ENCODE peak calls at places on chromosomes 2 and 18, in six cellular contexts. F is H1, Q is HepG2, N is GM12878, G is SK-N-SH, O is K562. V is an unnamed sample.

GRCh38 chr2:173151671-173152398 is 76.2 kb downstream of the MAP3K20 start:
- DNase-seq in F (no peak), Q (no peak), N (no peak), G (no peak), O (no peak), V (no peak)

GRCh38 chr2:68318686-68319396 is 908 bp downstream of the CNRIP1 start:
- DNase-seq in F (no peak), Q (no peak), N (no peak), G (peak), O (no peak), V (no peak)

GRCh38 chr2:68371581-68371980 is 6.5 kb downstream of the PLEK start:
- DNase-seq in F (no peak), Q (no peak), N (no peak), G (no peak), O (no peak), V (no peak)

GRCh38 chr2:9971890-9972289 is 20.4 kb downstream of the GRHL1 start:
- DNase-seq in F (no peak), Q (no peak), N (no peak), G (no peak), O (no peak), V (no peak)

GRCh38 chr2:159065313-159065712 is 96.9 kb downstream of the TANC1 start:
- DNase-seq in F (no peak), Q (no peak), N (no peak), G (no peak), O (no peak), V (no peak)

GRCh38 chr2:231162036-231162345 is 36.4 kb upstream of the ARMC9 start:
- DNase-seq in F (no peak), Q (no peak), N (no peak), G (no peak), O (no peak), V (no peak)

GRCh38 chr2:229454934-229455631 is 184.0 kb upstream of the PID1 start:
- DNase-seq in F (no peak), Q (no peak), N (no peak), G (no peak), O (no peak), V (no peak)

GRCh38 chr2:1437537-1437936 is 24.3 kb downstream of the TPO start:
- DNase-seq in F (no peak), Q (no peak), N (no peak), G (no peak), O (no peak), V (no peak)

GRCh38 chr18:70289351-70290330 is 796 bp downstream of the SOCS6 start:
- DNase-seq in F (peak), Q (no peak), N (no peak), G (peak), O (peak), V (peak)

GRCh38 chr18:11147371-11147860 is 2.0 kb downstream of the PIEZO2 start:
- DNase-seq in F (peak), Q (no peak), N (no peak), G (no peak), O (no peak), V (no peak)

GRCh38 chr2:240160291-240161086 is 20.0 kb upstream of the OTOS start:
- DNase-seq in F (no peak), Q (no peak), N (no peak), G (no peak), O (no peak), V (no peak)

GRCh38 chr2:191231995-191232394 is 13.2 kb upstream of the MYO1B start:
- DNase-seq in F (no peak), Q (no peak), N (no peak), G (no peak), O (peak), V (no peak)

GRCh38 chr2:112027767-112028166 is 27.3 kb upstream of the TMEM87B start:
- DNase-seq in F (peak), Q (no peak), N (no peak), G (no peak), O (no peak), V (no peak)

GRCh38 chr18:63523660-63524059 is 18.5 kb upstream of the SERPINB12 start:
- DNase-seq in F (no peak), Q (no peak), N (no peak), G (no peak), O (no peak), V (no peak)

GRCh38 chr2:209314641-209315040 is 109.2 kb upstream of the MAP2 start:
- DNase-seq in F (no peak), Q (no peak), N (no peak), G (no peak), O (no peak), V (no peak)

GRCh38 chr2:205692095-205692494 is 9.8 kb downstream of the NRP2 start:
- DNase-seq in F (peak), Q (no peak), N (no peak), G (no peak), O (no peak), V (no peak)

GRCh38 chr18:10463741-10464140 is 9.3 kb downstream of the APCDD1 start:
- DNase-seq in F (no peak), Q (no peak), N (no peak), G (no peak), O (no peak), V (no peak)

GRCh38 chr2:68466361-68466777 is 725 bp downstream of the FBXO48 start:
- DNase-seq in F (no peak), Q (peak), N (no peak), G (no peak), O (peak), V (peak)

GRCh38 chr2:60260646-60261296 is 292.7 kb downstream of the BCL11A start:
- DNase-seq in F (no peak), Q (no peak), N (no peak), G (no peak), O (peak), V (peak)

GRCh38 chr2:86393521-86394490 is 47.4 kb upstream of the KDM3A start:
- DNase-seq in F (no peak), Q (no peak), N (no peak), G (no peak), O (no peak), V (no peak)
- TF ChIP-seq GABPA in F (no peak), Q (no peak), N (no peak), G (no peak), O (no peak), V (no peak)

DNA sequence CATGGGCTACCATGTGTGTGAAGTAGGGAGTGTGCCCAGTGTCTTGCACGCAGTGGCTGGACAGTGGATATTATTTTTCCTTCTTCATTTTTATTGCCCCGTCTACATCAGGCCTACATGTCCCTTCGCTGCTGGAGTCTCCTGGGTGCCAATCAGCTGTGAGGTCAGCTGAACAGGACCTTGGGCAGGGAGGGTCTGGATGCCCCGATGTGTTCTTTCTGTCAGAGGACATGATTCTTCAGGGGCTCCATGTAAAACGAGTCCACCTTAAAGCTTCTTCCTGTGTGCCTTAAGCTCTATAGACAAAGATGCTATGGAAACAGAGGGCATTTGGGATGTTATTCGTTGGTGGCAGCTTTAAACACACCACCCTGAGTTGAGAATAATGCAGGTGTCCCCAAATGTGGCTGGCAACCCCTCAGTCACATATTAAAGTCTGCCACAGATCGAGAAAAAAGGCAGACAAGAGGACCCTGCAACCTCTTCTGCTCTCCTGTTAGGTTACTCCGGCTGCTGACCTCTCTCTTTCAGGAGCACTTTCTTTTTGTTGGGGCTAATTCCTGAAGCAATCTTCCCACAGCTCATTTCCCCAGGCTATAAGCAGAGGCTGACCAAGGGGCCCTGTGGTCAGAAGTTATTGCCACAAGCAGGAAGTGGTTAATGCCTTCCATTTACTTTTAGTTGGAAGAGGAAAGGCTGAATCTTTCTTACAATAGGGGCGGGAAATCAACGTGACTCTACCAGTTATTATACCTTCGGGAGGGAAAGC is 20.0 kb downstream of the GREB1 start:
- DNase-seq in F (no peak), Q (no peak), N (no peak), G (no peak), O (no peak), V (peak)
- H3K4me3 ChIP-seq in F (no peak), Q (no peak), N (no peak), G (no peak), O (no peak), V (no peak)

GRCh38 chr2:99140056-99140859 is 1.2 kb upstream of the C2orf15 start:
- DNase-seq in F (no peak), Q (peak), N (no peak), G (no peak), O (peak), V (no peak)
- TF ChIP-seq GABPA in F (no peak), Q (no peak), N (no peak), G (no peak), O (no peak), V (no peak)

GRCh38 chr2:63058742-63059433 is 8.3 kb downstream of the OTX1 start:
- DNase-seq in F (peak), Q (no peak), N (no peak), G (peak), O (no peak), V (no peak)

GRCh38 chr2:63060079-63060482 is 9.5 kb downstream of the OTX1 start:
- DNase-seq in F (no peak), Q (no peak), N (no peak), G (no peak), O (no peak), V (peak)

GRCh38 chr2:63058149-63058741 is 7.6 kb downstream of the OTX1 start:
- DNase-seq in F (peak), Q (no peak), N (no peak), G (peak), O (no peak), V (no peak)

GRCh38 chr2:63057249-63058148 is 6.9 kb downstream of the OTX1 start:
- DNase-seq in F (peak), Q (no peak), N (no peak), G (peak), O (no peak), V (no peak)

DNA sequence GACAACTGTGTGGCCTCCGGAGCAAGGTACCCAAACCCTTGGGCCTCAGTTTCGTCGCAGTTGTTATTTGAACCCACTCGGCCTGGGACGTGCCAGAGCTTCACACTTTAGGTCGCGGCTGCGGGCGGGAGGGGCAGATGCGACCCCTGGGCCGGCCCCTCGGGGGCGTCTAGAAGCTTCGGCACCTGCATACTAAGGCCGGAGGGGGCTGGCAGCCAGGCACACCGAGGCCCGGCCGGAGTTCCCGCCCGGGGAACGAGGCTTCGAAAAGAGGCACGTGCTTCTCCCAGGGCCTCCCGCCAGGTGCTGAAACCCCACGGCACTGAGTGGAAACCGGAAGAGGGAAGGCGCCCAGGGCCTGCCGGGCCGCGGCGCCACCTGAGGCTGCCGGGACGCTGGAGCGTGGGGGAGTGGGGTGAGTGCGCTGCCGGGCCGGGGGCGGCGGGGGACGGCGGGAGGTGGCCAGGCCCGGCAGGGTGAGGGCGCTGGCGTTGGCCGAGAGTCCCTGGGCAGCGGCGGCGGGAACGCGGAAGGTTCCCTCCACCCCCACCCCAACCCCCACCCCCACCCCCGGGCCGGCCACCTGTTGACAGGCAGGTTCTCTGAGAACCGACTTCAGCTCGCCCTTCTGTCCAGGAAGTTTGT is 8.9 kb downstream of the OTX1 start:
- DNase-seq in F (no peak), Q (no peak), N (no peak), G (peak), O (no peak), V (peak)
- H3K4me3 ChIP-seq in F (peak), Q (no peak), N (peak), G (no peak), O (no peak), V (peak)

DNA sequence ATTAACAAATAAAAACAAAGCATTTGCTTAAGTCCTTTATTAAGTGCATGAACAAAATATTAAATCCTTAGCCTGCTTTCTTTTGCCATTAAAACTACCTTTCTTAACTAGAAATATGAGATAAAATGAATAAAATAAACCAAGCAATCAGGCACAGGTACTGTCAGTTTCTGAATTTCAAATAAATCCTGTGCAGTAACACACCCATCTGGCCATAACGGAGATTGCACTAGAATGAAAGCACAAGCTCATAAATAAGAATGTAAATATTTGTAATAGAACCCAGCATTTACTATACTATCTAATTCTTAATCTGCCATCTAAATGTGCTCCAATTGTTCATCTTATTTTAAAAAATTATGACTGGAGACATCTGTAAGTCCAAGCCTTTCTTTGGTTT is 31.9 kb downstream of the PRKRA start:
- DNase-seq in F (no peak), Q (no peak), N (no peak), G (no peak), O (no peak), V (no peak)
- TF ChIP-seq GABPA in F (no peak), Q (no peak), N (no peak), G (no peak), O (no peak), V (no peak)

GRCh38 chr2:119525574-119525973 is 1.3 kb upstream of the SCTR start:
- DNase-seq in F (no peak), Q (no peak), N (no peak), G (no peak), O (no peak), V (no peak)

GRCh38 chr2:119523383-119523958 is 812 bp downstream of the SCTR start:
- DNase-seq in F (no peak), Q (no peak), N (no peak), G (no peak), O (no peak), V (no peak)

GRCh38 chr2:119521437-119521825 is 2.9 kb downstream of the SCTR start:
- DNase-seq in F (no peak), Q (no peak), N (no peak), G (no peak), O (no peak), V (no peak)

GRCh38 chr2:119522561-119523110 is 1.6 kb downstream of the SCTR start:
- DNase-seq in F (no peak), Q (no peak), N (no peak), G (no peak), O (no peak), V (no peak)

DNA sequence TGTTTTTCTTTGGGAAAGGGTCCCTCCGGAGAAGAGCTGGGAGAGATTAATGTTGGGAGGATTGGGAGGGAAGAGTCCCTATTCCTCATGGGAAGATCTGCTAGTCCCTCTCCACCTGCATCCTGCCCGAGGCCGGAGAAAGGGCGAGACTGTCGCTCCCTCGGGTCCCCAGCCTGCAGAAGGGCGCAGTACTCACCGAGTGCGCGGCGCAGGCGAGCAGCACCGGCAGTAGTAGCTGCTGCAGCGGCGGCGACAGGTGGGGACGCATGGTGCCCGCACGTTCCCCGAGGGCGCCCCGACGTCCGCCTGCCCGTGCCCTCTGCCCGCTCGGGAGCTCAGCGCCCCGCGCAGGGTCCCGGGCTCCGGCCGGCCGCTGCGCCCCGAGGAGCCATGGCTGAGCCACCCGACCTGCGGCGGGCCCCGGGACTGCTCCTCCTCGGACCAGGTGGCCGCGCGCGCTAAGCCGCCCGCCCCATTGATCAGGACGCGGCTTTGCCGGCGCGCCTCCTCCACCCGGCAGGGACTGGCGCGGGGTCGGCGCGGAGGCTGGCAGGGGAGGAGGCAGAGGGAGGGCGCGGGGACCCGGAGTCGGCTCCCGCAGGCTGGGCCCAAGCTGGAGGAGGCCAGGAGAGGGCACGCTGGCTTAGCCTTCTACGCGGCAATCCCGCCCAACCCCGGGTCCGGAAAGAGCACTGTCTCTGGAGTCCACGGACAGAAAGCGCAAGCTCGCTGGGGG is at the start of gene SCTR:
- DNase-seq in F (peak), Q (no peak), N (no peak), G (peak), O (no peak), V (no peak)
- H3K4me3 ChIP-seq in F (peak), Q (no peak), N (no peak), G (no peak), O (no peak), V (no peak)

GRCh38 chr18:3499498-3499897 is 49.5 kb downstream of the TGIF1 start:
- DNase-seq in F (peak), Q (no peak), N (no peak), G (peak), O (no peak), V (no peak)
- TF ChIP-seq GABPA in F (no peak), Q (no peak), N (no peak), G (no peak), O (no peak), V (no peak)

DNA sequence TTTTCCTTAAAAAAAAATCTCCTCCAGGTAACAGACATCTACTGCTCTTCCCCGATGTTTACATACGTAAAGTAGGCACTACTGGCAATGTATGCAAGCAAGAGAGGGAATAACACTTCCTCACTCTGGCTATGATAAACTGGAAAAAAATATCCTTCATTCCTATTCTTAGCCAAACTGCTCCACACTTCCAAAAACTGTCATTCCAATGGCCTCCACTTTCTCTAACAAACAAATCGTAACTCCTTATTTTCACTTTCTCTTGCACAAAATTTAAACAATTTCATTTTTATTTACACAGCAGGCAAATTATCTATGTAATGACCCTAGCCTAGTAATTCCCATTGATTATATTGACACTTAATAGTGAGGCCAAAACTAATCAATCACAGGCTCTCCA is 184.4 kb downstream of the TCF4 start:
- DNase-seq in F (no peak), Q (no peak), N (no peak), G (no peak), O (no peak), V (no peak)
- H3K4me3 ChIP-seq in F (no peak), Q (no peak), N (no peak), G (no peak), O (no peak), V (no peak)

GRCh38 chr2:121366040-121366439 is 81.0 kb upstream of the TFCP2L1 start:
- DNase-seq in F (no peak), Q (no peak), N (no peak), G (no peak), O (no peak), V (no peak)

GRCh38 chr2:121362226-121362625 is 77.2 kb upstream of the TFCP2L1 start:
- DNase-seq in F (no peak), Q (no peak), N (no peak), G (no peak), O (no peak), V (no peak)

GRCh38 chr2:121362776-121363175 is 77.8 kb upstream of the TFCP2L1 start:
- DNase-seq in F (no peak), Q (no peak), N (no peak), G (peak), O (no peak), V (no peak)

GRCh38 chr2:121365061-121365460 is 80.1 kb upstream of the TFCP2L1 start:
- DNase-seq in F (no peak), Q (no peak), N (no peak), G (no peak), O (no peak), V (no peak)

DNA sequence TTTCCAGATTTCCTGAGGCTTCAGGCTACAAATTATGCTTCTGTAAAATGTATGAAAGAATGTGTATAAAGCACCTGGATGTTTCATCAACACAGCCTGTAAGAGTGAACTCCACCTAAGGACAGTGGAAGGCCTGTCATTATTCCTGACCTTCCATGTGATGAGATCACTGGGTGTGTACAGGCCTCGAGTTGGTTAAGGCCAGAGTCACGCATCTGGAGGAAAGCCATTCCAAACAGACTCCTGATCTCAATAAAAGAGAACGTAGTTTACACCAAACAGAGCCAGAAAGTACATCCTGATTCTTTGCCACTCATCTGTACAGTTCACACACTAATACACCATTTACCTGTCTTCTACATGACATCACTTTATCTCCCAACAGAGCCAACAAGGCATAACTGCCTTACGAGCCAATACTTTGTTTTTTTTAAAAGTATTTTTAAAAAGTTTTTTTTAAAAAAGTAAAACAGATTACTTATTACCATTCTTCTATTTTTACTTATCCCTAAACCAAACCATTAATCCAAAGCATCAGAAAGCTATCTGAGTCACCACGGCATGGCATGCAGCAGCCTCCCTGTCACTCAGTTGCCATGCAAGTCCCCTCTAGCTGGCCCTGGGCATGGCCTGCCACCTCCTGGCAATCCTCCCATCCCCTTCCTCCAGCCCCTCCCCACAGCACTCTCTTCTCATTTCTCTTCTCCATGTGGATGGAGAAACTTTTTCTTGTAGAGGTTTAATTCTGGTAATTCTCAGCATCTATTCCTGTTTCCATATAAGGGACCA is 78.8 kb upstream of the TFCP2L1 start:
- DNase-seq in F (no peak), Q (no peak), N (no peak), G (no peak), O (no peak), V (no peak)
- TF ChIP-seq GABPA in F (no peak), Q (no peak), N (no peak), G (no peak), O (no peak), V (no peak)